ENCODE peak calls at places on chromosomes 6 and 20, in nine cellular contexts. One of them, this sample, is unnamed.

GRCh38 chr6:43481591-43482242 is 4.3 kb downstream of the TJAP1 start:
- DNase-seq in K562: no peak
- DNase-seq in sciatic nerve: no peak
- DNase-seq in NCI-H187: no peak
- DNase-seq in neural crest cell: no peak
- DNase-seq in T-helper 1 cell: no peak
- DNase-seq in right cardiac atrium: no peak
- DNase-seq in hypothalamus: no peak
- DNase-seq in stimulated activated CD4-positive, alpha-beta T cell treated with anti-CD3 and anti-CD28 coated beads, TNF-alpha, amount 100 ng/mL, for 24 hours: no peak
- DNase-seq in this sample: no peak

GRCh38 chr20:59240006-59240405 is 60.4 kb upstream of the EDN3 start:
- DNase-seq in right cardiac atrium: no peak
- DNase-seq in sciatic nerve: no peak
- DNase-seq in hypothalamus: no peak
- DNase-seq in NCI-H187: no peak
- DNase-seq in stimulated activated CD4-positive, alpha-beta T cell treated with anti-CD3 and anti-CD28 coated beads, TNF-alpha, amount 100 ng/mL, for 24 hours: no peak
- DNase-seq in K562: no peak
- DNase-seq in T-helper 1 cell: no peak
- DNase-seq in neural crest cell: no peak
- DNase-seq in this sample: no peak

GRCh38 chr6:89655122-89655521 is 16.6 kb upstream of the LYRM2 start:
- DNase-seq in NCI-H187: no peak
- DNase-seq in stimulated activated CD4-positive, alpha-beta T cell treated with anti-CD3 and anti-CD28 coated beads, TNF-alpha, amount 100 ng/mL, for 24 hours: no peak
- DNase-seq in right cardiac atrium: no peak
- DNase-seq in T-helper 1 cell: no peak
- DNase-seq in hypothalamus: no peak
- DNase-seq in sciatic nerve: no peak
- DNase-seq in neural crest cell: no peak
- DNase-seq in K562: no peak
- DNase-seq in this sample: no peak

GRCh38 chr6:119119989-119120388 is 41.5 kb upstream of the FAM184A start:
- DNase-seq in NCI-H187: no peak
- DNase-seq in right cardiac atrium: no peak
- DNase-seq in T-helper 1 cell: no peak
- DNase-seq in neural crest cell: no peak
- DNase-seq in K562: no peak
- DNase-seq in sciatic nerve: no peak
- DNase-seq in stimulated activated CD4-positive, alpha-beta T cell treated with anti-CD3 and anti-CD28 coated beads, TNF-alpha, amount 100 ng/mL, for 24 hours: no peak
- DNase-seq in hypothalamus: no peak
- DNase-seq in this sample: no peak

GRCh38 chr6:144151010-144151727 is 852 bp downstream of the STX11 start:
- DNase-seq in K562: peak; percentile 19
- DNase-seq in right cardiac atrium: no peak
- DNase-seq in neural crest cell: no peak
- DNase-seq in T-helper 1 cell: peak; percentile 34
- DNase-seq in hypothalamus: no peak
- DNase-seq in stimulated activated CD4-positive, alpha-beta T cell treated with anti-CD3 and anti-CD28 coated beads, TNF-alpha, amount 100 ng/mL, for 24 hours: peak; percentile 60
- DNase-seq in sciatic nerve: no peak
- DNase-seq in NCI-H187: no peak
- DNase-seq in this sample: no peak

GRCh38 chr6:113995632-113996031 is 24.7 kb upstream of the HDAC2 start:
- DNase-seq in hypothalamus: peak; percentile 68
- DNase-seq in sciatic nerve: peak; percentile 61
- DNase-seq in K562: no peak
- DNase-seq in NCI-H187: no peak
- DNase-seq in neural crest cell: no peak
- DNase-seq in stimulated activated CD4-positive, alpha-beta T cell treated with anti-CD3 and anti-CD28 coated beads, TNF-alpha, amount 100 ng/mL, for 24 hours: no peak
- DNase-seq in T-helper 1 cell: no peak
- DNase-seq in right cardiac atrium: peak; percentile 48
- DNase-seq in this sample: peak; percentile 21

GRCh38 chr6:136440187-136440582 is 110.0 kb downstream of the MAP7 start:
- DNase-seq in T-helper 1 cell: no peak
- DNase-seq in sciatic nerve: no peak
- DNase-seq in K562: no peak
- DNase-seq in neural crest cell: no peak
- DNase-seq in stimulated activated CD4-positive, alpha-beta T cell treated with anti-CD3 and anti-CD28 coated beads, TNF-alpha, amount 100 ng/mL, for 24 hours: no peak
- DNase-seq in right cardiac atrium: no peak
- DNase-seq in NCI-H187: no peak
- DNase-seq in hypothalamus: no peak
- DNase-seq in this sample: no peak

GRCh38 chr20:3255728-3256127 is 16.7 kb upstream of the SLC4A11 start:
- DNase-seq in sciatic nerve: no peak
- DNase-seq in right cardiac atrium: no peak
- DNase-seq in T-helper 1 cell: no peak
- DNase-seq in NCI-H187: no peak
- DNase-seq in K562: no peak
- DNase-seq in hypothalamus: no peak
- DNase-seq in stimulated activated CD4-positive, alpha-beta T cell treated with anti-CD3 and anti-CD28 coated beads, TNF-alpha, amount 100 ng/mL, for 24 hours: no peak
- DNase-seq in neural crest cell: no peak
- DNase-seq in this sample: no peak

GRCh38 chr6:106849676-106850332 is 124.7 kb downstream of the CD24 start:
- DNase-seq in right cardiac atrium: no peak
- DNase-seq in hypothalamus: no peak
- DNase-seq in T-helper 1 cell: no peak
- DNase-seq in NCI-H187: no peak
- DNase-seq in stimulated activated CD4-positive, alpha-beta T cell treated with anti-CD3 and anti-CD28 coated beads, TNF-alpha, amount 100 ng/mL, for 24 hours: no peak
- DNase-seq in neural crest cell: no peak
- DNase-seq in sciatic nerve: no peak
- DNase-seq in K562: peak; percentile 20
- DNase-seq in this sample: no peak

GRCh38 chr20:56636701-56637100 is 7.6 kb downstream of the TFAP2C start:
- DNase-seq in stimulated activated CD4-positive, alpha-beta T cell treated with anti-CD3 and anti-CD28 coated beads, TNF-alpha, amount 100 ng/mL, for 24 hours: no peak
- DNase-seq in right cardiac atrium: no peak
- DNase-seq in T-helper 1 cell: no peak
- DNase-seq in neural crest cell: no peak
- DNase-seq in NCI-H187: no peak
- DNase-seq in sciatic nerve: no peak
- DNase-seq in K562: no peak
- DNase-seq in hypothalamus: no peak
- DNase-seq in this sample: no peak

GRCh38 chr6:53673138-53673801 is 7.7 kb upstream of the KLHL31 start:
- DNase-seq in NCI-H187: no peak
- DNase-seq in sciatic nerve: no peak
- DNase-seq in K562: no peak
- DNase-seq in neural crest cell: no peak
- DNase-seq in stimulated activated CD4-positive, alpha-beta T cell treated with anti-CD3 and anti-CD28 coated beads, TNF-alpha, amount 100 ng/mL, for 24 hours: no peak
- DNase-seq in right cardiac atrium: no peak
- DNase-seq in T-helper 1 cell: no peak
- DNase-seq in hypothalamus: no peak
- DNase-seq in this sample: no peak

GRCh38 chr6:137823826-137824501 is 43.1 kb upstream of the TNFAIP3 start:
- DNase-seq in right cardiac atrium: peak; percentile 77
- DNase-seq in T-helper 1 cell: peak; percentile 85
- DNase-seq in sciatic nerve: no peak
- DNase-seq in stimulated activated CD4-positive, alpha-beta T cell treated with anti-CD3 and anti-CD28 coated beads, TNF-alpha, amount 100 ng/mL, for 24 hours: peak; percentile 47
- DNase-seq in neural crest cell: peak; percentile 30
- DNase-seq in K562: peak; percentile 51
- DNase-seq in NCI-H187: no peak
- DNase-seq in hypothalamus: peak; percentile 30
- DNase-seq in this sample: peak; percentile 66

GRCh38 chr20:2335096-2335495 is 39.3 kb downstream of the TGM3 start:
- DNase-seq in NCI-H187: no peak
- DNase-seq in stimulated activated CD4-positive, alpha-beta T cell treated with anti-CD3 and anti-CD28 coated beads, TNF-alpha, amount 100 ng/mL, for 24 hours: no peak
- DNase-seq in right cardiac atrium: no peak
- DNase-seq in hypothalamus: no peak
- DNase-seq in T-helper 1 cell: no peak
- DNase-seq in sciatic nerve: no peak
- DNase-seq in K562: no peak
- DNase-seq in neural crest cell: no peak
- DNase-seq in this sample: no peak

GRCh38 chr20:17646901-17647301 is 35.1 kb downstream of the RRBP1 start:
- DNase-seq in NCI-H187: no peak
- DNase-seq in neural crest cell: no peak
- DNase-seq in T-helper 1 cell: no peak
- DNase-seq in right cardiac atrium: no peak
- DNase-seq in sciatic nerve: peak; percentile 37
- DNase-seq in hypothalamus: no peak
- DNase-seq in K562: no peak
- DNase-seq in stimulated activated CD4-positive, alpha-beta T cell treated with anti-CD3 and anti-CD28 coated beads, TNF-alpha, amount 100 ng/mL, for 24 hours: no peak
- DNase-seq in this sample: no peak

GRCh38 chr20:10462516-10462915 is 27.4 kb downstream of the SLX4IP start:
- DNase-seq in hypothalamus: no peak
- DNase-seq in neural crest cell: no peak
- DNase-seq in stimulated activated CD4-positive, alpha-beta T cell treated with anti-CD3 and anti-CD28 coated beads, TNF-alpha, amount 100 ng/mL, for 24 hours: no peak
- DNase-seq in K562: no peak
- DNase-seq in NCI-H187: no peak
- DNase-seq in right cardiac atrium: no peak
- DNase-seq in sciatic nerve: no peak
- DNase-seq in T-helper 1 cell: no peak
- DNase-seq in this sample: no peak

GRCh38 chr6:2976571-2977085 is 5.3 kb upstream of the SERPINB6 start:
- DNase-seq in right cardiac atrium: no peak
- DNase-seq in hypothalamus: no peak
- DNase-seq in K562: no peak
- DNase-seq in T-helper 1 cell: no peak
- DNase-seq in neural crest cell: no peak
- DNase-seq in stimulated activated CD4-positive, alpha-beta T cell treated with anti-CD3 and anti-CD28 coated beads, TNF-alpha, amount 100 ng/mL, for 24 hours: no peak
- DNase-seq in NCI-H187: no peak
- DNase-seq in sciatic nerve: no peak
- DNase-seq in this sample: no peak

GRCh38 chr6:1662532-1662931 is 52.8 kb downstream of the FOXC1 start:
- DNase-seq in K562: no peak
- DNase-seq in sciatic nerve: no peak
- DNase-seq in NCI-H187: no peak
- DNase-seq in hypothalamus: no peak
- DNase-seq in neural crest cell: no peak
- DNase-seq in T-helper 1 cell: no peak
- DNase-seq in stimulated activated CD4-positive, alpha-beta T cell treated with anti-CD3 and anti-CD28 coated beads, TNF-alpha, amount 100 ng/mL, for 24 hours: no peak
- DNase-seq in right cardiac atrium: no peak
- DNase-seq in this sample: no peak

GRCh38 chr20:41169791-41170351 is 32.5 kb downstream of the PLCG1 start:
- DNase-seq in K562: no peak
- DNase-seq in T-helper 1 cell: peak; percentile 8
- DNase-seq in sciatic nerve: peak; percentile 45
- DNase-seq in right cardiac atrium: no peak
- DNase-seq in NCI-H187: no peak
- DNase-seq in stimulated activated CD4-positive, alpha-beta T cell treated with anti-CD3 and anti-CD28 coated beads, TNF-alpha, amount 100 ng/mL, for 24 hours: no peak
- DNase-seq in neural crest cell: no peak
- DNase-seq in hypothalamus: no peak
- DNase-seq in this sample: peak; percentile 10

GRCh38 chr20:755931-756330 is 12.4 kb downstream of the SLC52A3 start:
- DNase-seq in K562: no peak
- DNase-seq in T-helper 1 cell: no peak
- DNase-seq in right cardiac atrium: no peak
- DNase-seq in neural crest cell: no peak
- DNase-seq in stimulated activated CD4-positive, alpha-beta T cell treated with anti-CD3 and anti-CD28 coated beads, TNF-alpha, amount 100 ng/mL, for 24 hours: no peak
- DNase-seq in hypothalamus: no peak
- DNase-seq in sciatic nerve: no peak
- DNase-seq in NCI-H187: no peak
- DNase-seq in this sample: no peak

GRCh38 chr6:63391203-63391970 is 71.6 kb upstream of the LGSN start:
- DNase-seq in T-helper 1 cell: no peak
- DNase-seq in sciatic nerve: no peak
- DNase-seq in right cardiac atrium: no peak
- DNase-seq in K562: no peak
- DNase-seq in neural crest cell: no peak
- DNase-seq in hypothalamus: no peak
- DNase-seq in stimulated activated CD4-positive, alpha-beta T cell treated with anti-CD3 and anti-CD28 coated beads, TNF-alpha, amount 100 ng/mL, for 24 hours: no peak
- DNase-seq in NCI-H187: no peak
- DNase-seq in this sample: no peak

GRCh38 chr6:53095716-53096115 is 30.5 kb downstream of the FBXO9 start:
- DNase-seq in NCI-H187: no peak
- DNase-seq in hypothalamus: no peak
- DNase-seq in K562: no peak
- DNase-seq in sciatic nerve: no peak
- DNase-seq in T-helper 1 cell: no peak
- DNase-seq in stimulated activated CD4-positive, alpha-beta T cell treated with anti-CD3 and anti-CD28 coated beads, TNF-alpha, amount 100 ng/mL, for 24 hours: no peak
- DNase-seq in neural crest cell: no peak
- DNase-seq in right cardiac atrium: no peak
- DNase-seq in this sample: no peak

GRCh38 chr20:47792021-47792618 is 6.8 kb upstream of the SULF2 start:
- DNase-seq in hypothalamus: no peak
- DNase-seq in stimulated activated CD4-positive, alpha-beta T cell treated with anti-CD3 and anti-CD28 coated beads, TNF-alpha, amount 100 ng/mL, for 24 hours: no peak
- DNase-seq in K562: no peak
- DNase-seq in neural crest cell: no peak
- DNase-seq in right cardiac atrium: peak; percentile 81
- DNase-seq in NCI-H187: peak; percentile 8
- DNase-seq in T-helper 1 cell: no peak
- DNase-seq in sciatic nerve: peak; percentile 84
- DNase-seq in this sample: peak; percentile 81

GRCh38 chr6:108685970-108686369 is 125.3 kb downstream of the FOXO3 start:
- DNase-seq in hypothalamus: no peak
- DNase-seq in right cardiac atrium: no peak
- DNase-seq in T-helper 1 cell: no peak
- DNase-seq in neural crest cell: no peak
- DNase-seq in sciatic nerve: no peak
- DNase-seq in K562: no peak
- DNase-seq in NCI-H187: no peak
- DNase-seq in stimulated activated CD4-positive, alpha-beta T cell treated with anti-CD3 and anti-CD28 coated beads, TNF-alpha, amount 100 ng/mL, for 24 hours: no peak
- DNase-seq in this sample: no peak

GRCh38 chr6:73580247-73581149 is 59.7 kb upstream of the EEF1A1 start:
- DNase-seq in neural crest cell: peak; percentile 72
- DNase-seq in NCI-H187: no peak
- DNase-seq in stimulated activated CD4-positive, alpha-beta T cell treated with anti-CD3 and anti-CD28 coated beads, TNF-alpha, amount 100 ng/mL, for 24 hours: peak; percentile 69
- DNase-seq in right cardiac atrium: peak; percentile 91
- DNase-seq in hypothalamus: peak; percentile 80
- DNase-seq in T-helper 1 cell: no peak
- DNase-seq in K562: peak; percentile 88
- DNase-seq in sciatic nerve: peak; percentile 90
- DNase-seq in this sample: peak; percentile 80

GRCh38 chr20:5549200-5549599 is 201.0 kb upstream of the SHLD1 start:
- DNase-seq in NCI-H187: no peak
- DNase-seq in hypothalamus: no peak
- DNase-seq in K562: peak; percentile 48
- DNase-seq in sciatic nerve: no peak
- DNase-seq in T-helper 1 cell: no peak
- DNase-seq in stimulated activated CD4-positive, alpha-beta T cell treated with anti-CD3 and anti-CD28 coated beads, TNF-alpha, amount 100 ng/mL, for 24 hours: no peak
- DNase-seq in right cardiac atrium: no peak
- DNase-seq in neural crest cell: no peak
- DNase-seq in this sample: no peak

GRCh38 chr6:71387179-71387578 is 98.6 kb downstream of the OGFRL1 start:
- DNase-seq in sciatic nerve: no peak
- DNase-seq in T-helper 1 cell: no peak
- DNase-seq in stimulated activated CD4-positive, alpha-beta T cell treated with anti-CD3 and anti-CD28 coated beads, TNF-alpha, amount 100 ng/mL, for 24 hours: no peak
- DNase-seq in K562: no peak
- DNase-seq in right cardiac atrium: no peak
- DNase-seq in neural crest cell: no peak
- DNase-seq in hypothalamus: no peak
- DNase-seq in NCI-H187: no peak
- DNase-seq in this sample: no peak

GRCh38 chr6:1704711-1705110 is 95.0 kb downstream of the FOXC1 start:
- DNase-seq in neural crest cell: no peak
- DNase-seq in NCI-H187: no peak
- DNase-seq in right cardiac atrium: no peak
- DNase-seq in stimulated activated CD4-positive, alpha-beta T cell treated with anti-CD3 and anti-CD28 coated beads, TNF-alpha, amount 100 ng/mL, for 24 hours: no peak
- DNase-seq in K562: no peak
- DNase-seq in hypothalamus: no peak
- DNase-seq in sciatic nerve: no peak
- DNase-seq in T-helper 1 cell: no peak
- DNase-seq in this sample: no peak

GRCh38 chr6:125154184-125155135 is 887 bp downstream of the TPD52L1 start:
- DNase-seq in neural crest cell: peak; percentile 23
- DNase-seq in stimulated activated CD4-positive, alpha-beta T cell treated with anti-CD3 and anti-CD28 coated beads, TNF-alpha, amount 100 ng/mL, for 24 hours: no peak
- DNase-seq in NCI-H187: no peak
- DNase-seq in T-helper 1 cell: no peak
- DNase-seq in sciatic nerve: peak; percentile 61
- DNase-seq in hypothalamus: no peak
- DNase-seq in right cardiac atrium: peak; percentile 39
- DNase-seq in K562: peak; percentile 68
- DNase-seq in this sample: peak; percentile 42

This sample was measured in ovary.